ENCODE peak calls at places on chromosomes 12 and 14, in seven cellular contexts. F, O, G, P, V, Y and A are unnamed samples.

GRCh38 chr14:62824086-62824485 is 221.2 kb downstream of the KCNH5 start:
- DNase-seq in P (no peak), G (no peak), Y (no peak), O (no peak), F (no peak), V (no peak), A (no peak)

GRCh38 chr12:80627773-80628172 is 79.7 kb upstream of the MYF6 start:
- DNase-seq in V (no peak), Y (no peak), O (no peak), F (no peak), P (no peak), G (no peak), A (no peak)

GRCh38 chr14:74080820-74081460 is 3.3 kb downstream of the ALDH6A1 start:
- DNase-seq in Y (no peak), O (no peak), P (no peak), F (no peak), V (no peak), G (no peak), A (no peak)

GRCh38 chr12:48815281-48816110 is 2.8 kb upstream of the CACNB3 start:
- DNase-seq in P (peak; percentile 62), O (peak; percentile 68), F (no peak), G (peak; percentile 48), Y (peak; percentile 87), V (no peak), A (peak; percentile 89)

GRCh38 chr14:34044373-34044637 is 93.4 kb upstream of the EGLN3 start:
- DNase-seq in Y (no peak), F (no peak), P (no peak), O (no peak), V (no peak), G (no peak), A (no peak)

GRCh38 chr14:104694991-104695659 is 5.7 kb downstream of the INF2 start:
- DNase-seq in O (no peak), Y (peak; percentile 33), V (no peak), G (no peak), F (no peak), P (no peak), A (no peak)

GRCh38 chr12:1926274-1926673 is 7.8 kb upstream of the CACNA2D4 start:
- DNase-seq in V (no peak), Y (no peak), F (no peak), P (no peak), O (no peak), G (no peak), A (no peak)

GRCh38 chr14:93965287-93965821 is 11.0 kb downstream of the ASB2 start:
- DNase-seq in O (no peak), P (no peak), Y (no peak), V (no peak), G (no peak), F (no peak), A (no peak)

GRCh38 chr12:127785535-127785934 is 481.4 kb upstream of the TMEM132C start:
- DNase-seq in Y (no peak), O (no peak), P (no peak), G (no peak), V (no peak), F (no peak), A (peak; percentile 11)

GRCh38 chr12:100801335-100801734 is 6.8 kb downstream of the ANO4 start:
- DNase-seq in G (no peak), O (no peak), V (no peak), F (no peak), P (no peak), Y (no peak), A (no peak)

GRCh38 chr12:109827566-109828550 is 5.3 kb downstream of the TRPV4 start:
- DNase-seq in G (no peak), Y (peak; percentile 36), P (no peak), O (no peak), V (no peak), F (no peak), A (no peak)